ENCODE peak calls at places on chromosomes 12 and 14, in six cellular contexts. A, L, N, X, W and D are unnamed samples.
A peak's percentile ranks its signal among the peaks of the same experiment; 100 is the strongest.

GRCh38 chr12:4107436-4107878 is 166.1 kb upstream of the CCND2 start:
- DNase-seq in A (peak; percentile 51), L (peak; percentile 50), N (peak; percentile 67), X (peak; percentile 55), W (peak; percentile 86), D (peak; percentile 89)

GRCh38 chr14:89672636-89673279 is 255.7 kb upstream of the FOXN3 start:
- DNase-seq in A (no peak), L (no peak), N (peak; percentile 21), X (peak; percentile 39), W (no peak), D (no peak)

GRCh38 chr14:69313176-69313575 is 53.2 kb downstream of the GALNT16 start:
- DNase-seq in A (no peak), L (no peak), N (no peak), X (no peak), W (no peak), D (no peak)

GRCh38 chr12:10409387-10409786 is at the start of gene KLRC4:
- DNase-seq in A (no peak), L (peak; percentile 60), N (peak; percentile 59), X (no peak), W (no peak), D (peak; percentile 77)

GRCh38 chr14:53519137-53519536 is 366.0 kb upstream of the DDHD1 start:
- DNase-seq in A (no peak), L (no peak), N (no peak), X (no peak), W (no peak), D (no peak)

GRCh38 chr14:65478596-65478995 is 66.1 kb downstream of the FUT8 start:
- DNase-seq in A (peak; percentile 10), L (peak; percentile 64), N (peak; percentile 34), X (no peak), W (no peak), D (no peak)

GRCh38 chr12:93979189-93979588 is 169.2 kb upstream of the PLXNC1 start:
- DNase-seq in A (peak; percentile 47), L (peak; percentile 43), N (peak; percentile 50), X (no peak), W (peak; percentile 8), D (peak; percentile 46)

GRCh38 chr12:43653289-43653915 is 101.4 kb upstream of the ADAMTS20 start:
- DNase-seq in A (no peak), L (no peak), N (no peak), X (no peak), W (no peak), D (no peak)

GRCh38 chr12:86565038-86565437 is 308.8 kb upstream of the MGAT4C start:
- DNase-seq in A (no peak), L (no peak), N (no peak), X (no peak), W (no peak), D (no peak)

DNA sequence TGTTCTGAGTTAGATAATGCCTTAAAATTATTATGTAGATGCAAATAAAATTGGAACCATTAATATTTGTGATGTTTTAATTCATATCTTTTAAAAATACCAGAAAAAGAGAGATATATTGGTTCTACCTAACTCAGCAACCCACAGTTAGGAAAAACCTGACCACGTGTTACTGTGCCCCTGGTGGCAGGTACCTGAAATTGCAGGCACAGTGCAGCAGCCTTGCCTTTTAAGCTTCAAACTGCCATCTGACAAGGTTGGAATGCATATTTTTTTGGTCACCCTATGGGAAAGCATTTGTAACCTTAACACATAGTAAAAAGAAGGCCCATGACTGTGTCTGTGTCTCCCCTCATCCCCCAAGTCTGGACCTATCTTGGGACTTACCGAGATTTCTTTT is 109.4 kb upstream of the NOS1 start:
- DNase-seq in A (peak; percentile 52), L (no peak), N (peak; percentile 11), X (no peak), W (no peak), D (peak; percentile 37)
- TF ChIP-seq MYC in A (no peak), L (no peak), N (no peak), X (no peak), W (no peak), D (peak; percentile 38)

GRCh38 chr14:101088714-101089113 is 185.2 kb upstream of the RTL1 start:
- DNase-seq in A (no peak), L (no peak), N (no peak), X (no peak), W (no peak), D (no peak)
- TF ChIP-seq MYC in A (no peak), L (no peak), N (no peak), X (no peak), W (no peak), D (no peak)

GRCh38 chr12:99311373-99311772 is 336.2 kb upstream of the GARIN6 start:
- DNase-seq in A (no peak), L (no peak), N (no peak), X (no peak), W (no peak), D (no peak)
- TF ChIP-seq MYC in A (no peak), L (no peak), N (no peak), X (no peak), W (no peak), D (no peak)

DNA sequence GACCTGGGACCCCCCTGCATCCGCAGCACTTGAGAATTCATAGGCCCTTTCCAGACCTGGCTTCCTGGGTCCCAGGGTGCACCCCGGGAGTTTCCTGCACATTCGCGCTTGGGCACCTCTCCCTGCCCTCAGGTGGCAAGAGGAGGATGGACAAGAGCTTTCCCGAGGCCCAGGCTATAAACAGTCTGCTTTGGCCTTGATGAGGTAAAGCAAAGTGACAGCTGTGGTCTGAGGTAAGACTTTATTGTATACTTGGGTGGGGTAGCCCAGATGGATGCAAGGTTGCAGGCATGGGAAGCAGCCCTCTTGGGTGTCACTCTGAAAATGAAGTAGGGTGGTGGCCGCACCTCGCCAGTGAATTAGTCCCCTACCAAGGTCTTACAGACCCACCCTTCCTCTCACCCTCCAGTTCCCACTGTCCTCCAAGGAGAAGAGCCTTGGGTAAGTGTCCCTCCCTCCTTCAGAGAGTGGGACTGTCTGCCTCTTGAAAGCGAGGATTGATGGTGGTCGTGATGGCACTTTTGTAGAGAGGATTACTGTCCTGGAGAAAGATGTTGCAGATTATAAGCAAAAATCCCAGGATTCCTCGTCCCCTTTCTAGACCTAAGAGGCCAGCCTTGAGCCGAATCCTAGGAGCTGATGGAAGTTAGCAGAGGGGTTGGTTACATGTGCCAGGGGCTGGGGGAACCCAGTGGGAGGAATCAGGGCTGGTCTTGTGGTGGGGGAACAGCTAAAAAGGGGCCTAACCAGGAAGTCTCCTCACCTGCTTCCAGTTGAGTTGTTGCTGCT is 10.6 kb upstream of the CSAD start:
- DNase-seq in A (no peak), L (no peak), N (no peak), X (no peak), W (no peak), D (no peak)
- TF ChIP-seq MYC in A (no peak), L (no peak), N (no peak), X (no peak), W (no peak), D (no peak)

DNA sequence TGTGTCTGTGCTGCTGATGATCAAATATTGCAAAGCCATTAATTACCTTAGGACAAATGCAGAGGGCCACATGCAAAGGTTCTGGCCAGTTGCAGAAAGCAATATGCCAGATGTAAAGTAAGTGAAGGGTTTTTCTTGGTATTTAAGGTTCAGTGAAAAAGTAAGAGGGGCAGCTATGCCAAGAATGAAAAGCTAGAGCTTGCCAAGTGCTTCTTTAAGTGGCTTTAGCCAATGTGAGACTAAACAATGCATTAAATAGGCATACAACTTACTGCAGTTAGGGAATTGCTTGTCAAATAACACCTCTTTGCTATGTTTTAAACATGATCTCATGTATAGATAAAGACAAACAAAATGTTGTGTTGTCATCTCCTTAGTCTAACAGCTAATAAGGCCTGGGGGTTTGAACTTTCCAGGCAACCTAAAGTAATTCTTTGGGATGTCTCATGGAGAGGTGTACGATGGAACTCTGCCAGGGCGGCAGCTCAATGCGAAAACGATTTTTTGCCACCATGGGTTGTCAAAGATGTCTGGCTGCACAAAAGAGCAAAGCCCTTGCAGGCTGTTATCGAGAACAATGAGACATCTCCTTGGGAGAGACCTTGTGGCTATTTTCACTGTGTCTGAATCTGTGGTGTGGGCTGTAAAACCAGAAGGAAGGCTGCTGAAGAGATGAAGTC is 12.0 kb downstream of the IGF1 start:
- DNase-seq in A (no peak), L (no peak), N (no peak), X (no peak), W (no peak), D (no peak)
- TF ChIP-seq MYC in A (no peak), L (no peak), N (no peak), X (no peak), W (no peak), D (no peak)